ENCODE peak calls at places on chromosomes 11 and 22, in ten cellular contexts. Z is activated T-cell treated with anti-CD3 and anti-CD28 coated beads for 48 hours; W is NCI-H1105 treated with DMSO at 0.1 percent for 48 hours; D is T-helper 2 cell; H is psoas muscle; F is KBM-7; X is effector memory CD4-positive, alpha-beta T cell; Y is NCI-H2107; I is endothelial cell; E is NCI-H460. V is an unnamed sample.

GRCh38 chr11:23021287-23021863 is 161.1 kb upstream of the CCDC179 start:
- DNase-seq in X (no peak), F (peak; percentile 23), I (peak; percentile 29), Y (no peak), Z (no peak), E (peak; percentile 13), H (no peak), W (peak; percentile 28), D (peak; percentile 2), V (no peak)

GRCh38 chr11:27699926-27700350 is 317 bp downstream of the BDNF start:
- DNase-seq in X (no peak), E (no peak), H (no peak), F (no peak), Z (no peak), W (no peak), I (no peak), Y (no peak), D (no peak), V (no peak)

GRCh38 chr11:2691991-2692841 is 7.6 kb downstream of the KCNQ1OT1 start:
- DNase-seq in X (no peak), W (peak; percentile 76), E (no peak), I (no peak), Z (no peak), F (peak; percentile 20), Y (peak; percentile 19), D (no peak), H (no peak), V (no peak)

GRCh38 chr11:8086571-8086970 is 5.6 kb downstream of the TUB start:
- DNase-seq in X (no peak), Y (no peak), W (no peak), E (no peak), H (no peak), Z (no peak), D (no peak), F (no peak), I (no peak), V (no peak)

GRCh38 chr22:31870890-31871289 is 73.4 kb upstream of the YWHAH start:
- DNase-seq in Z (no peak), I (no peak), W (no peak), X (no peak), Y (no peak), D (no peak), E (peak; percentile 72), F (no peak), H (no peak), V (no peak)

GRCh38 chr11:69358398-69359080 is 64.6 kb downstream of the MYEOV start:
- DNase-seq in Z (no peak), X (no peak), D (no peak), E (no peak), Y (no peak), F (no peak), I (no peak), W (no peak), H (no peak), V (no peak)

GRCh38 chr11:46489668-46490560 is 98.3 kb upstream of the CHRM4 start:
- DNase-seq in X (no peak), D (peak; percentile 67), Y (peak; percentile 7), Z (peak; percentile 12), H (no peak), W (peak; percentile 58), E (peak; percentile 3), I (peak; percentile 44), F (no peak), V (peak; percentile 21)

GRCh38 chr22:44363980-44364749 is 51.4 kb upstream of the SHISAL1 start:
- DNase-seq in Y (no peak), F (no peak), E (no peak), H (peak; percentile 57), I (no peak), D (no peak), Z (no peak), X (no peak), W (no peak), V (no peak)

GRCh38 chr11:65578134-65578533 is 2.3 kb downstream of the EHBP1L1 start:
- DNase-seq in H (no peak), Y (no peak), E (no peak), D (no peak), X (no peak), F (no peak), I (no peak), Z (no peak), W (no peak), V (no peak)

GRCh38 chr22:47782461-47783075 is 1020.1 kb downstream of the TBC1D22A start:
- DNase-seq in E (no peak), Y (no peak), W (no peak), F (no peak), X (no peak), H (no peak), D (no peak), I (no peak), Z (no peak), V (no peak)

GRCh38 chr22:28015676-28016601 is 96.9 kb upstream of the PITPNB start:
- DNase-seq in D (no peak), F (no peak), I (no peak), Z (no peak), Y (no peak), X (no peak), W (no peak), E (no peak), H (peak; percentile 13), V (no peak)

GRCh38 chr11:96567193-96567592 is 177.4 kb downstream of the JRKL start:
- DNase-seq in H (no peak), E (no peak), D (peak; percentile 16), Y (no peak), F (peak; percentile 30), I (no peak), Z (no peak), X (no peak), W (no peak), V (peak; percentile 10)

GRCh38 chr11:122478986-122479385 is 176.5 kb upstream of the UBASH3B start:
- DNase-seq in Z (no peak), F (no peak), E (no peak), W (no peak), I (no peak), X (no peak), H (no peak), D (no peak), Y (no peak), V (no peak)

GRCh38 chr11:86138958-86139357 is 70.1 kb upstream of the PICALM start:
- DNase-seq in H (no peak), Z (no peak), E (no peak), F (peak; percentile 71), Y (no peak), W (no peak), I (no peak), D (peak; percentile 90), X (no peak), V (peak; percentile 9)

GRCh38 chr11:105156720-105157119 is 17.2 kb upstream of the CARD18 start:
- DNase-seq in Z (no peak), I (no peak), F (no peak), D (no peak), X (no peak), Y (no peak), W (no peak), E (no peak), H (no peak), V (no peak)

GRCh38 chr11:129117595-129118350 is 74.4 kb downstream of the ARHGAP32 start:
- DNase-seq in Y (peak; percentile 5), W (peak; percentile 84), I (peak; percentile 51), D (peak; percentile 60), Z (peak; percentile 20), F (peak; percentile 75), E (peak; percentile 62), X (peak; percentile 6), H (no peak), V (peak; percentile 42)

GRCh38 chr11:110776091-110776490 is 63.9 kb upstream of the ARHGAP20 start:
- DNase-seq in F (no peak), D (no peak), E (no peak), X (no peak), Y (no peak), I (no peak), Z (no peak), H (no peak), W (no peak), V (no peak)

GRCh38 chr11:11171854-11172253 is 181.2 kb downstream of the CSNK2A3 start:
- DNase-seq in I (no peak), X (peak; percentile 37), E (no peak), Y (no peak), Z (no peak), H (no peak), D (peak; percentile 88), F (peak; percentile 51), W (no peak), V (peak; percentile 75)

GRCh38 chr11:119618208-119618909 is 110.6 kb downstream of the NECTIN1 start:
- DNase-seq in H (no peak), Y (no peak), D (no peak), E (no peak), Z (no peak), I (no peak), F (peak; percentile 34), X (no peak), W (no peak), V (no peak)

GRCh38 chr11:46678741-46679130 is 21.7 kb downstream of the ARHGAP1 start:
- DNase-seq in H (no peak), X (no peak), Z (no peak), Y (no peak), I (no peak), E (no peak), W (no peak), D (no peak), F (no peak), V (no peak)

GRCh38 chr11:6646040-6646439 is 9.6 kb downstream of the DCHS1 start:
- DNase-seq in Z (no peak), F (no peak), W (no peak), X (no peak), H (peak; percentile 83), D (no peak), I (no peak), Y (no peak), E (no peak), V (no peak)

GRCh38 chr11:127693686-127694085 is 693.1 kb upstream of the KIRREL3 start:
- DNase-seq in I (no peak), X (no peak), D (no peak), F (no peak), H (no peak), E (no peak), Z (no peak), W (no peak), Y (no peak), V (no peak)

GRCh38 chr11:118634435-118635236 is 27.2 kb downstream of the PHLDB1 start:
- DNase-seq in F (no peak), X (no peak), H (peak; percentile 77), Z (no peak), I (peak; percentile 46), W (peak; percentile 93), D (no peak), Y (peak; percentile 51), E (no peak), V (no peak)

GRCh38 chr11:1207451-1208360 is 15.2 kb upstream of the MUC5B start:
- DNase-seq in X (no peak), W (no peak), D (no peak), Z (no peak), H (peak; percentile 7), Y (no peak), E (no peak), F (no peak), I (no peak), V (no peak)

GRCh38 chr11:85815186-85815911 is 4.4 kb upstream of the SYTL2 start:
- DNase-seq in Y (no peak), Z (no peak), D (peak; percentile 53), I (no peak), E (no peak), W (no peak), X (no peak), F (no peak), H (no peak), V (no peak)

GRCh38 chr11:65427691-65428577 is 5.3 kb downstream of the NEAT1 start:
- DNase-seq in W (no peak), I (no peak), Y (no peak), H (peak; percentile 33), E (peak; percentile 61), D (peak; percentile 77), X (no peak), F (peak; percentile 85), Z (no peak), V (peak; percentile 27)

GRCh38 chr11:60840711-60841430 is 1.0 kb upstream of the CCDC86 start:
- DNase-seq in X (no peak), F (no peak), H (peak; percentile 45), W (no peak), Z (no peak), Y (no peak), I (no peak), D (no peak), E (no peak), V (no peak)

GRCh38 chr11:32198053-32198452 is 107.2 kb downstream of the RCN1 start:
- DNase-seq in Z (no peak), H (no peak), D (no peak), F (no peak), E (no peak), Y (no peak), I (no peak), W (no peak), X (no peak), V (no peak)